ENCODE peak calls at places on chromosomes 11 and 22, in four cellular contexts. E is WTC11, D is HepG2, N is K562. I is an unnamed sample.

GRCh38 chr11:68212421-68213134 is 518 bp downstream of the KMT5B start:
- DNase-seq in D (peak; percentile 65), N (peak; percentile 87), E (peak; percentile 72), I (peak; percentile 76)

GRCh38 chr11:2665747-2666710 is 33.8 kb downstream of the KCNQ1OT1 start:
- DNase-seq in D (no peak), N (no peak), E (no peak), I (no peak)

GRCh38 chr11:64156235-64157011 is 9.5 kb downstream of the MACROD1 start:
- DNase-seq in N (no peak), D (peak; percentile 55), E (no peak), I (no peak)

GRCh38 chr22:38699784-38700183 is 959 bp downstream of the JOSD1 start:
- DNase-seq in E (no peak), D (peak; percentile 21), N (no peak), I (no peak)

GRCh38 chr11:22192289-22192641 is 620 bp upstream of the ANO5 start:
- DNase-seq in N (peak; percentile 19), D (peak; percentile 12), E (peak; percentile 63), I (peak; percentile 66)

GRCh38 chr22:20238567-20239062 is 29.5 kb downstream of the RTN4R start:
- DNase-seq in D (peak; percentile 41), N (peak; percentile 98), E (peak; percentile 89), I (peak; percentile 74)

GRCh38 chr22:20979243-20979809 is 2.8 kb upstream of the LZTR1 start:
- DNase-seq in N (peak; percentile 89), E (peak; percentile 95), D (no peak), I (no peak)

GRCh38 chr22:22951035-22951434 is 63.4 kb downstream of the IGLL5 start:
- DNase-seq in E (no peak), D (no peak), N (peak; percentile 28), I (no peak)

GRCh38 chr11:27401760-27402316 is 38.8 kb upstream of the CCDC34 start:
- DNase-seq in N (no peak), D (peak; percentile 85), E (no peak), I (peak; percentile 94)

GRCh38 chr11:58058276-58059010 is 27.7 kb downstream of the OR6Q1 start:
- DNase-seq in E (no peak), D (no peak), N (no peak), I (no peak)

GRCh38 chr11:58060535-58060934 is 29.8 kb downstream of the OR6Q1 start:
- DNase-seq in D (no peak), N (no peak), E (no peak), I (no peak)

GRCh38 chr11:58060939-58061672 is 30.4 kb downstream of the OR6Q1 start:
- DNase-seq in D (peak; percentile 91), N (no peak), E (peak; percentile 20), I (peak; percentile 19)

GRCh38 chr11:58057481-58057880 is 26.7 kb downstream of the OR6Q1 start:
- DNase-seq in E (no peak), D (no peak), N (no peak), I (no peak)

DNA sequence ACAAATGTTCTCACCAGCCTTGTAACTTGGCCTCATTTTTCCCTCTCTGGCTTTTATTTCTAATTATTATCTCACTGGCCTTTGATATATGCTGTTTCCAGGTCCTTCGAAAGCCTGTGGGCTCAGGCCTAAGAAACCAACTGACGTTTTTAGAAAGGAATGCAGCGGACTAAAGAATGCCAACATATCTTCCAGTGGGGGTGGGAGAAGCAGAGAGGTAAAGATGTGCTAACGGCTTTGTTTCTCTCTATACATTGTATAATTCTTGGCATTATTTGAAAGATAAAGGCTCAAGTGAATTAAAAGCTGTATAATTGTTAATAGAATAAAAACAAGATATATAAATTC is 28.2 kb downstream of the OR6Q1 start:
- DNase-seq in N (no peak), E (no peak), D (peak; percentile 82), I (no peak)
- TF ChIP-seq HMGXB4 in N (no peak), E (no peak), D (no peak), I (no peak)

DNA sequence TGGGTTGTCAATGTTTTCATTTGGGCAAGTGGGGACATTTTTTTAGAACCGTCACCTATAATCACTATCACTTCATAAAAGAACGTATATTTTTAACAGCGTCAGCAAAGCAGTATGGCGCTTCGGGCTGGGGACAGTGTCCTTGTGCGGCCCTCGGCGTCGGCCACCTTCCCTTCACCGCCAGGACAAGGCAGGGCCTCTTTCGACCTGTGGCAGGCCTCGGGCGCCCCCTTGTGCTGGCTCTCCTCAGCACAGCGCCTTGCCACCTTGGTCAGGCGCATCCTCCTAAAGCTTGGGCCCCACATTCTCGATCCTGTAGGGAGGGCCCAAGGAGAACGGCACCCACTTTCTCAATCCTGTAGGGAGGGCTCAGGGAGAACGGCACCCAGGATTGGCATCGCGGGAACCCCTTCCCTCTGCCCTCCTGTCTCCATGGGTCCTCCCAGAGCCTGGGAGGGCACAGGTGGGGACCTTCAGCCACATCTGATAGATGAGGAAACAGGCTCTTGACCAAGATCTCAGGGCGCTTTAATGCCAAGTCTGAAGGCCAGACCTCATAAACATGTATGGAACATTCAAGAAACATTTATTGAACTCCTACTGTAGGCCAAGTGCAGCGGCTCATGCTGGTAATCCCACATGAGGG is 11.5 kb upstream of the FADD start:
- DNase-seq in E (peak; percentile 93), N (peak; percentile 78), D (peak; percentile 52), I (peak; percentile 79)
- TF ChIP-seq HMGXB4 in E (peak; percentile 51), N (no peak), D (peak; percentile 33), I (no peak)

GRCh38 chr11:75920886-75921285 is 105.9 kb downstream of the UVRAG start:
- DNase-seq in N (no peak), E (no peak), D (no peak), I (no peak)

GRCh38 chr11:75924966-75925784 is 110.2 kb downstream of the UVRAG start:
- DNase-seq in N (no peak), E (no peak), D (no peak), I (no peak)

GRCh38 chr11:75918295-75918694 is 103.3 kb downstream of the UVRAG start:
- DNase-seq in D (no peak), E (no peak), N (no peak), I (no peak)

GRCh38 chr11:75919525-75919924 is 104.5 kb downstream of the UVRAG start:
- DNase-seq in N (no peak), D (no peak), E (no peak), I (no peak)

DNA sequence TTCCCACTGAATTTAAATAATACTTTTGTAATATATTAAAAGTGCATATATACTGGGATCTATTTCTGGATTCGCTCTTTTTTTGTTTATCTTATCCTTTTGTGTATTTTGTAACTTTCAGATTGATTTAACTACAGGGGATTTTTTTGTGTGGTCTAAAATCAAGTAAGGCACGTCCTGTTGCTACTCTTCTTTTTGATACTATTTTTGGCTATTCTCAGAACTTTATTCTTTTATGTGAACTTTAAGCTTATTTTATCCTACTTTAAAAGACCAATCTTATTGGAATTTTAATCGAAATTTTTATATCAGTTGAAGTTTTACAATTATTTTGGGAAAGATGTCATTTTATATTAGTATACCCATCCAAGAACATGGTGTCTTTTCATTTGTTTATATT is 106.8 kb downstream of the UVRAG start:
- DNase-seq in D (no peak), E (no peak), N (no peak), I (no peak)
- TF ChIP-seq HMGXB4 in D (no peak), E (no peak), N (no peak), I (no peak)

DNA sequence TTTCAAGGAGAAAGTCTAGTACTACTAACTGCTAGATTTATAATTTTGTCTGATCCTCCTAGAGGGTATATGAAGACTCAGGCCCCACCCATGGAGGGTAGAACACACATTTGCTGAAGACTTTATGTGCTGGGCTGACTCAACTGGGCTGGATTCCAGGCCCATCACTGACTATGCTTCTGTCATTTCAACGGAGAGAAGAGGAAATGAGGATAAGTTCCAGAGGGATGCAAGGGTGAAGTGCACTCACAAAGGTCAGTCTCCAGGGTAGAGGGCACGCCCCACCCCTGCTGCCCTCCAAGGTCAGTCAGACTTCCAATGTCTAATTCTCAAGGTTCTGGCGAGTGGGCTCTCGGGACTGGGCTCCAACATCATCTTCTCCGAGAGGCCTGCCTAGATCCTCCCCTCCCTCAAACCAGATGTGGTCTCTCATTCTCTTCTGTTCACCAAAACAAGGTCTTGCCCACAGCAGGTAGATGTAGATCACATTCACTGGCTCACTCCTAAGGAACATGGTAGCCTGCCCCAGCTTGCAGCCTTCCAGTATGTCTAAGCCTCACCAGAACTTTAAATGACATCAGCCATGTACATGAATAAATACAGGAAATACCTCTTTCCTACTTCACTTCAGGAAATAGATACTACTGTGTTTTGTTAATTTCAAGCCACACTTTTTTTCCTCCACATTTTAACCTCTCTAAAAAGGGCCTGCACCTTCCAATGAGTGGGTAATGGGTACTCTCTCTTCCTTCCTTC is 7.3 kb upstream of the C11orf86 start:
- DNase-seq in E (no peak), D (no peak), N (no peak), I (no peak)
- TF ChIP-seq HMGXB4 in E (no peak), D (no peak), N (no peak), I (no peak)

GRCh38 chr11:72257551-72257950 is 13.6 kb upstream of the PHOX2A start:
- DNase-seq in D (no peak), N (no peak), E (no peak), I (no peak)

GRCh38 chr11:72259490-72259889 is 15.5 kb upstream of the PHOX2A start:
- DNase-seq in E (no peak), D (no peak), N (no peak), I (no peak)

GRCh38 chr11:72260574-72260973 is 16.6 kb upstream of the PHOX2A start:
- DNase-seq in E (no peak), N (no peak), D (no peak), I (no peak)

GRCh38 chr11:72267956-72268617 is 24.1 kb upstream of the PHOX2A start:
- DNase-seq in N (no peak), D (no peak), E (no peak), I (no peak)

DNA sequence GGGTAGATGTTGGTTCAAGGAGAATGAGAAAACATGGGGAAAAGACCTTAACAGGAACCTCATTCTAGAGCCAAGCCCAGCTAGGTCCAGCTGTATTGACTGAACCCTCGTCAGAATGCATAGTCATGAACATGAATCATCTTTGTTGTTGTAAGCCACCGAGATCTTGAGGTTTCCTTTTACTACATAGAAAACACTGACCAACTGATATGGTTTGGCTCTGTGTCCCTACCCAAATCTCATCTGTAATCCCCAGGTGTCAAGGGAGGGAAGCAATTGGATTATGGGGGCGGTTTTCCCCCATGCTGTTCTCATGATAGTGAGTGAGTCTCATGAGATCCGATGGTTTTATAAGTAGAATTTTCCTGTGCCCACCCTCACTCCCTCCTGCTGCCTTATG is 19.4 kb upstream of the PHOX2A start:
- DNase-seq in E (no peak), N (peak; percentile 39), D (no peak), I (peak; percentile 53)
- TF ChIP-seq HMGXB4 in E (no peak), N (no peak), D (no peak), I (no peak)

DNA sequence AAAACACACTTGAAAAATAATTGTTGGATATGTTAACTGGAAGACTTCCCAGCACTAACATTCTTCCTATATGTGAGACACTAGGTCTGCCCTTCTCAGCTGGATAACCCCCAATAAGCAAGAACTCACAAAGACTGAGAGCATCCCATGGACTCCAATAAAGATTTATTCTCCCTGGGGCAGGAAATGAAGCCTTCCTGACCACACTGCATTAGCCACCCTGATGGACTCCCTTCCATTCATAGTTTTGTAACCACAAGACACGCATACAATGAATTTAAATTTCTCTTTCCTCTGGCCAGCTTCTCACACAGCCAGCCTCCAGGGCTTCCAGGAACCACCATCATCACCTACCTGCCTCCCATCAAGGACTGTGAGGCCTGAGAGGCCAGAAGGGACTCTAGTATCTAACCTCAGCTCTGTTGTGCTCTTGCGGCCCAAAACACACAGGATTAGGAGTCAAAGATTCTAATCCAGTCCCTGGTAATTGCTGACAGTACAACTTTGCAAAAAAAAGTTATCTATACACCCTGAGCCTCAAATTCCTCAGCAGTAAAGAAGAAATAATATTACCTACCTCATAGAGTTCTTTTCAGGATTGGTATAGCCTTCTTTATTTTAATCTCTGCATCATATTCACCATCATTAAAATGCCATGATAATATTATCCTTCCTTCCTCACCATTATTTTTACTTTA is 45.6 kb upstream of the GDPD4 start:
- DNase-seq in D (no peak), N (no peak), E (no peak), I (no peak)
- TF ChIP-seq HMGXB4 in D (no peak), N (no peak), E (no peak), I (no peak)